ENCODE peak calls at places on chromosomes 3 and 15, in six cellular contexts. One of them, this sample, is unnamed. For H3K36me3, the result is how much of the 10 kb centered on the place peaks cover.

GRCh38 chr3:35970793-35971192 is 331.5 kb downstream of the ARPP21 start:
- DNase-seq in HCT116: no peak
- DNase-seq in esophagus squamous epithelium: no peak
- DNase-seq in testis: no peak
- DNase-seq in breast epithelium: no peak
- DNase-seq in ovary: no peak
- DNase-seq in this sample: no peak

GRCh38 chr15:63509056-63509696 is 4.8 kb downstream of the USP3 start:
- DNase-seq in HCT116: no peak
- DNase-seq in esophagus squamous epithelium: no peak
- DNase-seq in testis: no peak
- DNase-seq in breast epithelium: no peak
- DNase-seq in ovary: no peak
- DNase-seq in this sample: no peak

GRCh38 chr3:19105826-19106225 is 42.5 kb upstream of the KCNH8 start:
- DNase-seq in HCT116: no peak
- DNase-seq in esophagus squamous epithelium: no peak
- DNase-seq in testis: no peak
- DNase-seq in breast epithelium: no peak
- DNase-seq in ovary: no peak
- DNase-seq in this sample: no peak

GRCh38 chr3:120568624-120569023 is 27.5 kb upstream of the NDUFB4 start:
- DNase-seq in HCT116: no peak
- DNase-seq in esophagus squamous epithelium: no peak
- DNase-seq in testis: no peak
- DNase-seq in breast epithelium: no peak
- DNase-seq in ovary: no peak
- DNase-seq in this sample: no peak

GRCh38 chr3:125618851-125619250 is 23.6 kb upstream of the OSBPL11 start:
- DNase-seq in HCT116: no peak
- DNase-seq in esophagus squamous epithelium: no peak
- DNase-seq in testis: no peak
- DNase-seq in breast epithelium: no peak
- DNase-seq in ovary: no peak
- DNase-seq in this sample: no peak

GRCh38 chr3:127959873-127960272 is 44.8 kb downstream of the KBTBD12 start:
- DNase-seq in HCT116: no peak
- DNase-seq in esophagus squamous epithelium: no peak
- DNase-seq in testis: peak
- DNase-seq in breast epithelium: no peak
- DNase-seq in ovary: no peak
- DNase-seq in this sample: no peak

GRCh38 chr3:123951522-123952447 is 9.2 kb downstream of the CCDC14 start:
- DNase-seq in HCT116: no peak
- DNase-seq in esophagus squamous epithelium: no peak
- DNase-seq in testis: no peak
- DNase-seq in breast epithelium: no peak
- DNase-seq in ovary: no peak
- DNase-seq in this sample: no peak

GRCh38 chr15:22794621-22795167 is 8.2 kb downstream of the NIPA1 start:
- DNase-seq in HCT116: no peak
- DNase-seq in esophagus squamous epithelium: no peak
- DNase-seq in testis: no peak
- DNase-seq in breast epithelium: no peak
- DNase-seq in ovary: no peak
- DNase-seq in this sample: no peak

GRCh38 chr3:105304487-105304886 is 62.2 kb upstream of the ALCAM start:
- DNase-seq in HCT116: no peak
- DNase-seq in esophagus squamous epithelium: no peak
- DNase-seq in testis: no peak
- DNase-seq in breast epithelium: no peak
- DNase-seq in ovary: no peak
- DNase-seq in this sample: no peak

GRCh38 chr3:191260431-191261303 is 61.6 kb downstream of the OSTN start:
- DNase-seq in HCT116: no peak
- DNase-seq in esophagus squamous epithelium: no peak
- DNase-seq in testis: no peak
- DNase-seq in breast epithelium: no peak
- DNase-seq in ovary: no peak
- DNase-seq in this sample: no peak

GRCh38 chr15:78415284-78415683 is 22.7 kb upstream of the IREB2 start:
- DNase-seq in HCT116: peak
- DNase-seq in esophagus squamous epithelium: no peak
- DNase-seq in testis: no peak
- DNase-seq in breast epithelium: no peak
- DNase-seq in ovary: no peak
- DNase-seq in this sample: no peak

GRCh38 chr3:5186089-5186853 is 1.2 kb upstream of the EDEM1 start:
- DNase-seq in HCT116: no peak
- DNase-seq in esophagus squamous epithelium: no peak
- DNase-seq in testis: no peak
- DNase-seq in breast epithelium: no peak
- DNase-seq in ovary: no peak
- DNase-seq in this sample: peak

GRCh38 chr3:5188419-5189405 is 1.2 kb downstream of the EDEM1 start:
- DNase-seq in HCT116: no peak
- DNase-seq in esophagus squamous epithelium: no peak
- DNase-seq in testis: peak
- DNase-seq in breast epithelium: no peak
- DNase-seq in ovary: no peak
- DNase-seq in this sample: no peak

GRCh38 chr3:5186854-5187151 is 704 bp upstream of the EDEM1 start:
- DNase-seq in HCT116: no peak
- DNase-seq in esophagus squamous epithelium: no peak
- DNase-seq in testis: peak
- DNase-seq in breast epithelium: no peak
- DNase-seq in ovary: no peak
- DNase-seq in this sample: no peak

GRCh38 chr3:5187920-5188418 is 462 bp downstream of the EDEM1 start:
- DNase-seq in HCT116: no peak
- DNase-seq in esophagus squamous epithelium: no peak
- DNase-seq in testis: peak
- DNase-seq in breast epithelium: no peak
- DNase-seq in ovary: no peak
- DNase-seq in this sample: no peak

GRCh38 chr3:5187152-5187919 is at the start of gene EDEM1:
- DNase-seq in HCT116: peak
- DNase-seq in esophagus squamous epithelium: peak
- DNase-seq in testis: peak
- DNase-seq in breast epithelium: peak
- DNase-seq in ovary: peak
- DNase-seq in this sample: peak
- TF ChIP-seq POLR2A in HCT116: peak
- TF ChIP-seq POLR2A in esophagus squamous epithelium: peak
- TF ChIP-seq POLR2A in testis: peak
- TF ChIP-seq POLR2A in breast epithelium: peak
- TF ChIP-seq POLR2A in ovary: peak
- TF ChIP-seq POLR2A in this sample: peak

GRCh38 chr3:33915796-33916589 is 117.6 kb downstream of the PDCD6IP start:
- DNase-seq in HCT116: no peak
- DNase-seq in esophagus squamous epithelium: no peak
- DNase-seq in testis: peak
- DNase-seq in breast epithelium: no peak
- DNase-seq in ovary: no peak
- DNase-seq in this sample: no peak
- TF ChIP-seq CTCF in HCT116: no peak
- TF ChIP-seq CTCF in esophagus squamous epithelium: peak
- TF ChIP-seq CTCF in testis: no peak
- TF ChIP-seq CTCF in breast epithelium: no peak
- TF ChIP-seq CTCF in ovary: no peak
- TF ChIP-seq CTCF in this sample: no peak

DNA sequence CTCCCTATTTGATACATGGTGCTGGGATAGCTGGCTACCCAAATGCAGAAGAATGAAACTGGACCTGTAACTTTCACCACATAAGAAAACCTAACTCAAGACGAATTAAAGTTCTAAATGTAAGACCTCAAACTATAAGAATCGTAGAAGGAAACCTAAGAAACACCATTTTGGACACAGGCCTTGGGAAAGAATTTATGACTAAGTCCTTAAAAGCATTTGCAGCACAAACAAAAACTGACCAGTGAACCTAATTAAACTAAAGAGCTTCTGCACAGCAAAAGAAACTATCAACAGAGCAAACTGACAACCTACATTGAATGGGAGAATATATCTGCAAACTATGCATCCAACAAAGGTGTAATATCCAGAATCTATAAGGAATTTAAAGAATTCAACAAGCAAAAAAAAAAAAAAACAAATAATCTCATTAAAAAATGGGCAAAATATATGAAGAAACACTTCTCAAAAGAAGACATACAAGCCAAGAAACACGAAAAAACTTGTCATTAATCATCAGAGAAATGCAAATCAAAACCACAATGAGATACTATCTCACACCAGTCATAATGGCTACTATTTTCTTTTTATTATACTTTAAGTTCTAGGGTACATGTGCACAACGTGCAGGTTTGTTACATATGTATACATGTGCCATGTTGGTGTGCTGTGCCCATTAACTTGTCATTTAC is 37.0 kb downstream of the HDGFL3 start:
- DNase-seq in HCT116: no peak
- DNase-seq in esophagus squamous epithelium: no peak
- DNase-seq in testis: no peak
- DNase-seq in breast epithelium: no peak
- DNase-seq in ovary: no peak
- DNase-seq in this sample: no peak
- H3K36me3 ChIP-seq in HCT116: under half
- H3K36me3 ChIP-seq in esophagus squamous epithelium: under half
- H3K36me3 ChIP-seq in testis: under half
- H3K36me3 ChIP-seq in breast epithelium: under half
- H3K36me3 ChIP-seq in ovary: under half
- H3K36me3 ChIP-seq in this sample: under half

DNA sequence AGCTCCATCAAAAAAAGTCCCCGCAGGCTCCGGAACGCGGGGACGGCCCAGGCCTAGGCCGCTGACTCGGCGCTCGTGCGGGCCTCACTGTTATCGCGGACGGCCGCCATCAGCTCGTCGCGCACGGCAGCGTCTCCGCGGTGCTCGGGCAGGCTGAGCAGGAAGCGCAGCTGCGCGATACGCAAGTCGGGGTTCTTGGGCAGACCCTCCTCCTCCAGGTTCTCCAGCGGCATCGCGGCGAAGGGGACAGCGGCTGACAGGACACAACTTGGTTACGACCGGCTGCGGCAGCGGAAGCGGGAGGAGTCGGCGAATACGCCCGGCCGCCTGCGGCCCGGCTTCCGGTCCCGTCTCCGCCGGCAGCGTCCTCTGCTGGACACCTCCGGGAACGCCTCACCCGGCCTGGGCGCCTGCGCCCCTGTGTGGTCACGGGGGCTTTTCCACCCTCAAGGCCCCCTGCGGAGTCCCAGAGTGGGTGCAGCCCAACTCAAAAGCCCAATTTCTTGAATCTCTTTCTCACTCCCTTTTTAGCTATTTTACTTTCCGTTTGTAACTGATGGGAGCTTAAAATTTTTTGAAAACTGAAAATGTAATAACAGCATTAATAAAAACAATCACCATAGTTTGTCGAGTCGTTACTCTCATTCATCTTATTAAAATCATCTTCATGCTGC is at the start of gene PSMD6:
- DNase-seq in HCT116: peak
- DNase-seq in esophagus squamous epithelium: peak
- DNase-seq in testis: peak
- DNase-seq in breast epithelium: peak
- DNase-seq in ovary: peak
- DNase-seq in this sample: peak
- TF ChIP-seq POLR2A in HCT116: no peak
- TF ChIP-seq POLR2A in esophagus squamous epithelium: peak
- TF ChIP-seq POLR2A in testis: no peak
- TF ChIP-seq POLR2A in breast epithelium: no peak
- TF ChIP-seq POLR2A in ovary: peak
- TF ChIP-seq POLR2A in this sample: peak

GRCh38 chr3:195251336-195252065 is 19.5 kb downstream of the XXYLT1 start:
- DNase-seq in HCT116: no peak
- DNase-seq in esophagus squamous epithelium: no peak
- DNase-seq in testis: no peak
- DNase-seq in breast epithelium: no peak
- DNase-seq in ovary: no peak
- DNase-seq in this sample: no peak

GRCh38 chr3:195249057-195249770 is 21.7 kb downstream of the XXYLT1 start:
- DNase-seq in HCT116: no peak
- DNase-seq in esophagus squamous epithelium: no peak
- DNase-seq in testis: peak
- DNase-seq in breast epithelium: no peak
- DNase-seq in ovary: no peak
- DNase-seq in this sample: no peak

GRCh38 chr3:195248281-195248680 is 22.7 kb downstream of the XXYLT1 start:
- DNase-seq in HCT116: no peak
- DNase-seq in esophagus squamous epithelium: no peak
- DNase-seq in testis: peak
- DNase-seq in breast epithelium: no peak
- DNase-seq in ovary: no peak
- DNase-seq in this sample: no peak

GRCh38 chr3:195249858-195250464 is 21.0 kb downstream of the XXYLT1 start:
- DNase-seq in HCT116: no peak
- DNase-seq in esophagus squamous epithelium: no peak
- DNase-seq in testis: peak
- DNase-seq in breast epithelium: no peak
- DNase-seq in ovary: no peak
- DNase-seq in this sample: no peak

GRCh38 chr3:195250473-195251251 is 20.3 kb downstream of the XXYLT1 start:
- DNase-seq in HCT116: no peak
- DNase-seq in esophagus squamous epithelium: no peak
- DNase-seq in testis: peak
- DNase-seq in breast epithelium: no peak
- DNase-seq in ovary: no peak
- DNase-seq in this sample: no peak
- TF ChIP-seq CTCF in HCT116: no peak
- TF ChIP-seq CTCF in esophagus squamous epithelium: peak
- TF ChIP-seq CTCF in testis: no peak
- TF ChIP-seq CTCF in breast epithelium: no peak
- TF ChIP-seq CTCF in ovary: no peak
- TF ChIP-seq CTCF in this sample: peak

DNA sequence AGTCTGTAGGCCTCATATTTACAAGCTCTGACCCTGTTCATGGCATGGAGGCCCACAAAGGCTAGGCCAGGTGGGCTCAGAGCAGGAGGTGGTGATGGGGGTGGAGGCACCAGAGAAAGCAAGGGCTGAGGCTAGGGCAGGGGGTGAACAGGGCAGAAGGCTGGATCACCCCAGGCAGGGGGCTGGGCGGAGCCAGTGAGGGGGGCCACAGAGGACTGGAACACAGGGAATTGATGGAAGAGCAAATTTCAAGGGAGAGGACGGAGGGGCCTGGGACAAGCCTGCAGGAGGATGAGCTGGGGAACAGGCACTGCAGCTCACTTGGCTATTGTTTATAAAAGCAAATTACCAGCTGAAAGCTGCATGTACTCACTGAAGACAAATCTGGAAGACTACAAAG is 11.1 kb downstream of the TNFAIP8L3 start:
- DNase-seq in HCT116: no peak
- DNase-seq in esophagus squamous epithelium: no peak
- DNase-seq in testis: no peak
- DNase-seq in breast epithelium: no peak
- DNase-seq in ovary: no peak
- DNase-seq in this sample: no peak
- H3K36me3 ChIP-seq in HCT116: under half
- H3K36me3 ChIP-seq in esophagus squamous epithelium: under half
- H3K36me3 ChIP-seq in testis: under half
- H3K36me3 ChIP-seq in breast epithelium: under half
- H3K36me3 ChIP-seq in ovary: under half
- H3K36me3 ChIP-seq in this sample: under half

GRCh38 chr15:69456208-69457166 is 3.9 kb downstream of the RPLP1 start:
- DNase-seq in HCT116: no peak
- DNase-seq in esophagus squamous epithelium: no peak
- DNase-seq in testis: no peak
- DNase-seq in breast epithelium: no peak
- DNase-seq in ovary: no peak
- DNase-seq in this sample: no peak
- TF ChIP-seq POLR2A in HCT116: peak
- TF ChIP-seq POLR2A in esophagus squamous epithelium: no peak
- TF ChIP-seq POLR2A in testis: no peak
- TF ChIP-seq POLR2A in breast epithelium: no peak
- TF ChIP-seq POLR2A in ovary: no peak
- TF ChIP-seq POLR2A in this sample: no peak

This sample was measured in gastrocnemius medialis.